ENCODE peak calls at places on chromosome 21, in eight cellular contexts. Q is A549, I is kidney, V is GM23338, N is neuronal stem cell, M is Panc1, U is pancreas, L is psoas muscle. F is an unnamed sample.
A peak's percentile ranks its signal among the peaks of the same experiment; 100 is the strongest.

GRCh38 chr21:15788847-15789548 is 59.2 kb downstream of the USP25 start:
- DNase-seq in Q (no peak), I (no peak), V (no peak), N (no peak), M (no peak), U (no peak), L (no peak), F (no peak)

GRCh38 chr21:39651206-39651605 is 38.5 kb downstream of the B3GALT5 start:
- DNase-seq in Q (no peak), I (no peak), V (no peak), N (no peak), M (no peak), U (no peak), L (no peak), F (no peak)

GRCh38 chr21:39602076-39602689 is 10.6 kb upstream of the B3GALT5 start:
- DNase-seq in Q (no peak), I (no peak), V (no peak), N (no peak), M (no peak), U (no peak), L (no peak), F (no peak)

GRCh38 chr21:28537371-28538079 is 455.2 kb downstream of the LTN1 start:
- DNase-seq in Q (no peak), I (no peak), V (no peak), N (no peak), M (no peak), U (no peak), L (no peak), F (peak; percentile 55)

GRCh38 chr21:36643374-36644250 is 55.3 kb upstream of the SIM2 start:
- DNase-seq in Q (no peak), I (no peak), V (no peak), N (no peak), M (no peak), U (no peak), L (no peak), F (no peak)

GRCh38 chr21:27419153-27419552 is 452.3 kb upstream of the ADAMTS5 start:
- DNase-seq in Q (no peak), I (no peak), V (no peak), N (no peak), M (no peak), U (no peak), L (no peak), F (no peak)

GRCh38 chr21:40043866-40044265 is 176.6 kb downstream of the PCP4 start:
- DNase-seq in Q (no peak), I (no peak), V (no peak), N (no peak), M (no peak), U (no peak), L (no peak), F (no peak)

GRCh38 chr21:39668369-39668768 is 55.6 kb downstream of the B3GALT5 start:
- DNase-seq in Q (no peak), I (no peak), V (no peak), N (no peak), M (no peak), U (no peak), L (no peak), F (no peak)

GRCh38 chr21:18384771-18385170 is 18.8 kb downstream of the TMPRSS15 start:
- DNase-seq in Q (peak; percentile 2), I (no peak), V (peak; percentile 76), N (no peak), M (no peak), U (no peak), L (no peak), F (no peak)

GRCh38 chr21:18387994-18388393 is 15.6 kb downstream of the TMPRSS15 start:
- DNase-seq in Q (no peak), I (no peak), V (peak; percentile 19), N (no peak), M (no peak), U (no peak), L (no peak), F (no peak)

GRCh38 chr21:18382141-18382540 is 21.4 kb downstream of the TMPRSS15 start:
- DNase-seq in Q (no peak), I (no peak), V (no peak), N (no peak), M (no peak), U (no peak), L (no peak), F (no peak)
- H3K27ac ChIP-seq in Q (no peak overlapping the region), I (no peak overlapping the region), V (no peak overlapping the region), N (no peak overlapping the region), M (no peak overlapping the region), U (no peak overlapping the region), L (no peak overlapping the region), F (no peak overlapping the region)

GRCh38 chr21:43735236-43736091 is 16.5 kb downstream of the PDXK start:
- DNase-seq in Q (no peak), I (no peak), V (no peak), N (no peak), M (no peak), U (no peak), L (no peak), F (no peak)

GRCh38 chr21:43734830-43735229 is 15.9 kb downstream of the PDXK start:
- DNase-seq in Q (no peak), I (no peak), V (no peak), N (no peak), M (no peak), U (no peak), L (peak; percentile 47), F (no peak)

GRCh38 chr21:43733529-43734071 is 14.7 kb downstream of the PDXK start:
- DNase-seq in Q (no peak), I (no peak), V (no peak), N (no peak), M (no peak), U (no peak), L (no peak), F (no peak)

GRCh38 chr21:43733060-43733459 is 14.1 kb downstream of the PDXK start:
- DNase-seq in Q (no peak), I (no peak), V (no peak), N (no peak), M (no peak), U (no peak), L (no peak), F (no peak)

DNA sequence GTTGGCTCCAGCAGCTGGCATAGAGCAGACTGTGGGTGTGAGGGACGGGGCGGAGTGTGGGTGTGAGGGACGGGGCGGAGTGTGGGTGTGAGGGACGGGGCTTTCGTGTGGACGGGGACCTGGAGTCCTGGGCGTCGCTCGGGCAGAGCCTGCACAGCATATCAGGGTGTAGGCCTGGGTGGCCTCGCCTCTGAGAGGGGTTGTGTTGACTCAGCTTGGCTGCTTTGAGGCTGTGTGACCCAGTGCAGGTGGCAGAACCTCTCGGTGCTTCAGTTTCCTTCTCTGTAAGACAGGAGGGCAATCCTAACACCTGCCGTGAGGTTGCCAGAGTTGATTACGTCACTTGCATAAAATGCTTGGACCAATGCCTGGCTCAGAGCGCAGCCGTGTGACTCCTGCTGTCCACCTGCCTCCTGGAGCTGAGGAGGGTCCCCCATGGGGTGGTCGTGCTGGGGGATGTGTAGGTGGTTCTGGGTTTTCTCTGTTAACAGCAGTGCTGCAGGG is 15.3 kb downstream of the PDXK start:
- DNase-seq in Q (no peak), I (no peak), V (no peak), N (no peak), M (no peak), U (no peak), L (no peak), F (no peak)
- H3K27ac ChIP-seq in Q (peak overlapping the region; percentile 99), I (peak overlapping the region; percentile 3), V (no peak overlapping the region), N (no peak overlapping the region), M (peak overlapping the region; percentile 68), U (peak overlapping the region; percentile 22), L (no peak overlapping the region), F (peak overlapping the region; percentile 46)

GRCh38 chr21:41390043-41390639 is 28.3 kb downstream of the MX2 start:
- DNase-seq in Q (no peak), I (no peak), V (no peak), N (no peak), M (no peak), U (no peak), L (no peak), F (no peak)

GRCh38 chr21:41387042-41387819 is 25.4 kb downstream of the MX2 start:
- DNase-seq in Q (no peak), I (no peak), V (no peak), N (no peak), M (no peak), U (no peak), L (no peak), F (no peak)

GRCh38 chr21:41388259-41388658 is 26.4 kb downstream of the MX2 start:
- DNase-seq in Q (no peak), I (no peak), V (no peak), N (no peak), M (no peak), U (no peak), L (no peak), F (no peak)

GRCh38 chr21:41387824-41388223 is 26.0 kb downstream of the MX2 start:
- DNase-seq in Q (no peak), I (no peak), V (no peak), N (no peak), M (no peak), U (no peak), L (no peak), F (no peak)
- H3K27ac ChIP-seq in Q (no peak overlapping the region), I (no peak overlapping the region), V (no peak overlapping the region), N (no peak overlapping the region), M (no peak overlapping the region), U (no peak overlapping the region), L (no peak overlapping the region), F (no peak overlapping the region)

GRCh38 chr21:31282095-31282709 is 61.9 kb downstream of the TIAM1 start:
- DNase-seq in Q (no peak), I (no peak), V (no peak), N (no peak), M (peak; percentile 18), U (no peak), L (peak; percentile 15), F (no peak)
- H3K27ac ChIP-seq in Q (no peak overlapping the region), I (no peak overlapping the region), V (no peak overlapping the region), N (no peak overlapping the region), M (no peak overlapping the region), U (no peak overlapping the region), L (no peak overlapping the region), F (peak overlapping the region; percentile 17)

GRCh38 chr21:35048706-35049617 is at the start of gene RUNX1:
- DNase-seq in Q (no peak), I (no peak), V (no peak), N (no peak), M (no peak), U (peak; percentile 47), L (peak; percentile 32), F (no peak)
- H3K27ac ChIP-seq in Q (peak within 1 kb of the TSS; percentile 86), I (peak within 1 kb of the TSS; percentile 34), V (no peak within 1 kb of the TSS), N (no peak within 1 kb of the TSS), M (peak within 1 kb of the TSS; percentile 57), U (no peak within 1 kb of the TSS), L (peak within 1 kb of the TSS; percentile 96), F (peak within 1 kb of the TSS; percentile 89)

DNA sequence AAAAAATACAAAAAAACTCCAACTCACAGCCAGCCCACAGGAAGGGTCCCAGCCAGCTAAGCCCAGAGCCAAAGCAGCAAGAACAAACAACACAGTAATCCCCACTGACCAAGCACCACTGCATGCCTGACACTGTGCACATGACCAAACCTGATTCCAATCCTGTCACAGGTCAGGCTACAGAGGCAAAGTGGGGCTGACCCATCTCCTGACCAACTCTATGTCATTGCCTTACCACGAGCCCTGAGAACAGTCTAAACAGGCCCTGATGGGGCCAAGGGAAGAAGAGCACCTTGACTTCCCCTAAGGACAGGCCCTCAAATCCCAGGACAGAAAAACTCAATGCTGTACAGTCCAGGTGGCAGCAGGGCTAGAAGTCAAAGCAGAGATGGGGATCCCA is 2.4 kb downstream of the LSS start:
- DNase-seq in Q (no peak), I (no peak), V (no peak), N (no peak), M (no peak), U (no peak), L (no peak), F (no peak)
- H3K27ac ChIP-seq in Q (no peak overlapping the region), I (no peak overlapping the region), V (no peak overlapping the region), N (no peak overlapping the region), M (no peak overlapping the region), U (no peak overlapping the region), L (peak overlapping the region; percentile 89), F (peak overlapping the region; percentile 60)

F was measured in epithelial cell of prostate.